ENCODE peak calls at places on chromosomes 7 and 10, in nine cellular contexts. I is putamen; P is body of pancreas; L is psoas muscle; M is activated T-helper 2 cell treated with anti-CD3 and anti-CD28 coated beads, Interferon-gamma antibody, Interleukin-2, Interleukin-4, amounts not matched to agents 10 μg/mL and 5 μg/mL and 100 μg/mL, durations not matched to agents 14 hours and 24 hours and 36 hours; J is activated effector memory CD4-positive, alpha-beta T cell treated with anti-CD3 and anti-CD28 coated beads, Interleukin-2, amount 50 U/mL, for 16 hours; U is amniotic stem cell; C is mesendoderm; S is stimulated activated CD4-positive, alpha-beta T cell treated with anti-CD3 and anti-CD28 coated beads, Interleukin-15, amount 100 ng/mL, for 1 hour. H is an unnamed sample.

GRCh38 chr7:157540606-157541294 is 203.9 kb downstream of the DNAJB6 start:
- DNase-seq in U (no peak), P (no peak), J (peak; percentile 49), I (no peak), C (no peak), L (peak; percentile 29), M (no peak), S (no peak), H (peak; percentile 57)

GRCh38 chr10:95211606-95212279 is 17.7 kb downstream of the ACSM6 start:
- DNase-seq in L (no peak), C (peak; percentile 71), I (no peak), U (no peak), P (no peak), M (no peak), J (no peak), S (no peak), H (no peak)

GRCh38 chr10:73887038-73888015 is 13.0 kb upstream of the CAMK2G start:
- DNase-seq in L (peak; percentile 93), S (no peak), P (peak; percentile 85), J (no peak), M (no peak), C (peak; percentile 65), I (peak; percentile 64), U (peak; percentile 82), H (peak; percentile 93)

GRCh38 chr7:106693659-106694353 is 32.8 kb upstream of the CCDC71L start:
- DNase-seq in S (no peak), U (no peak), I (no peak), P (no peak), L (no peak), M (no peak), C (no peak), J (no peak), H (no peak)

GRCh38 chr7:83594076-83594475 is 54.9 kb downstream of the SEMA3E start:
- DNase-seq in S (no peak), P (peak; percentile 47), C (no peak), J (no peak), U (no peak), M (no peak), L (no peak), I (no peak), H (no peak)

GRCh38 chr7:115747174-115747573 is 283.4 kb downstream of the TFEC start:
- DNase-seq in P (no peak), U (no peak), I (no peak), J (no peak), M (no peak), S (no peak), L (no peak), C (no peak), H (no peak)

GRCh38 chr10:5404188-5405041 is at the start of gene TUBAL3:
- DNase-seq in M (no peak), C (no peak), J (no peak), U (no peak), L (no peak), S (no peak), P (no peak), I (no peak), H (no peak)

GRCh38 chr7:113366122-113366521 is 247.8 kb upstream of the SMIM30 start:
- DNase-seq in J (no peak), C (peak; percentile 9), S (no peak), P (no peak), L (no peak), M (no peak), I (no peak), U (no peak), H (no peak)

GRCh38 chr7:27453702-27454405 is 208.8 kb downstream of the HIBADH start:
- DNase-seq in I (no peak), M (no peak), P (no peak), L (no peak), J (no peak), S (no peak), U (no peak), C (peak; percentile 44), H (no peak)

H was measured in aorta.